ENCODE peak calls at places on chromosomes 3 and 15, in five cellular contexts. A, G, N, Q and Z are unnamed samples. For H3K4me1 and H3K9me2, the result is how much of the 10 kb centered on the place peaks cover.

GRCh38 chr3:37823189-37823588 is 38.5 kb upstream of the CTDSPL start:
- DNase-seq in G (no peak), Q (no peak), A (no peak), N (no peak), Z (no peak)

GRCh38 chr15:89429023-89429422 is 67.4 kb downstream of the RHCG start:
- DNase-seq in G (no peak), N (no peak), A (no peak), Q (no peak), Z (peak)

GRCh38 chr3:30437172-30437571 is 169.2 kb upstream of the TGFBR2 start:
- DNase-seq in A (no peak), G (no peak), Q (no peak), N (peak), Z (no peak)

GRCh38 chr3:96796101-96796500 is 18.3 kb upstream of the EPHA6 start:
- DNase-seq in Q (no peak), N (no peak), G (no peak), A (no peak), Z (no peak)

GRCh38 chr3:28077566-28077965 is 163.9 kb upstream of the CMC1 start:
- DNase-seq in N (peak), G (peak), Q (peak), A (no peak), Z (no peak)

GRCh38 chr3:133750201-133750748 is 4.1 kb downstream of the TF start:
- DNase-seq in A (no peak), Q (no peak), G (no peak), N (no peak), Z (no peak)

GRCh38 chr3:33441322-33441976 is 1.2 kb upstream of the UBP1 start:
- DNase-seq in Q (no peak), N (no peak), G (peak), A (peak), Z (no peak)

GRCh38 chr3:134627831-134628230 is 23.0 kb downstream of the KY start:
- DNase-seq in G (peak), Q (no peak), N (no peak), A (no peak), Z (no peak)

GRCh38 chr3:128322030-128323022 is 144.4 kb downstream of the DNAJB8 start:
- DNase-seq in G (peak), Q (no peak), N (peak), A (no peak), Z (peak)

GRCh38 chr3:152333928-152334327 is 65.2 kb downstream of the MBNL1 start:
- DNase-seq in A (no peak), N (no peak), Q (no peak), G (no peak), Z (no peak)

GRCh38 chr15:67329984-67330733 is 75.6 kb downstream of the IQCH start:
- DNase-seq in A (no peak), Q (no peak), G (no peak), N (no peak), Z (no peak)

GRCh38 chr3:149385617-149386298 is 8.3 kb upstream of the TM4SF1 start:
- DNase-seq in A (no peak), N (no peak), Q (no peak), G (no peak), Z (no peak)

GRCh38 chr15:66862111-66862815 is 160.2 kb downstream of the SMAD6 start:
- DNase-seq in Q (no peak), A (no peak), G (peak), N (peak), Z (no peak)

GRCh38 chr15:74725241-74725774 is at the start of gene CYP1A1:
- DNase-seq in Q (no peak), N (peak), G (peak), A (peak), Z (peak)

GRCh38 chr15:90021108-90021507 is 20.0 kb downstream of the ZNF710 start:
- DNase-seq in N (no peak), Q (no peak), A (no peak), G (no peak), Z (no peak)

GRCh38 chr3:95655363-95655986 is 1158.9 kb upstream of the EPHA6 start:
- DNase-seq in N (no peak), G (no peak), A (no peak), Q (no peak), Z (no peak)

GRCh38 chr3:4826237-4827100 is 152.8 kb upstream of the BHLHE40 start:
- DNase-seq in A (no peak), N (no peak), G (no peak), Q (no peak), Z (no peak)

GRCh38 chr3:94734201-94734600 is 671.3 kb downstream of the NSUN3 start:
- DNase-seq in G (no peak), Q (no peak), N (no peak), A (no peak), Z (no peak)

GRCh38 chr3:139797724-139798343 is 120.1 kb upstream of the NMNAT3 start:
- DNase-seq in N (peak), A (peak), Q (no peak), G (peak), Z (peak)

GRCh38 chr3:54630111-54630623 is 297.7 kb downstream of the LRTM1 start:
- DNase-seq in A (no peak), N (peak), G (no peak), Q (no peak), Z (no peak)

GRCh38 chr3:71121429-71122167 is 461.9 kb downstream of the FOXP1 start:
- DNase-seq in A (no peak), G (no peak), Q (no peak), N (no peak), Z (no peak)

GRCh38 chr15:91116379-91117067 is 16.5 kb downstream of the SV2B start:
- DNase-seq in N (no peak), Q (no peak), A (no peak), G (no peak), Z (no peak)

GRCh38 chr15:74843891-74844299 is 939 bp upstream of the ULK3 start:
- DNase-seq in N (no peak), A (no peak), Q (no peak), G (no peak), Z (no peak)

GRCh38 chr15:62858343-62858742 is 184.2 kb upstream of the TPM1 start:
- DNase-seq in Q (no peak), A (no peak), N (no peak), G (peak), Z (no peak)

GRCh38 chr15:89669941-89670340 is 9.2 kb downstream of the PLIN1 start:
- DNase-seq in N (no peak), A (no peak), Q (no peak), G (no peak), Z (no peak)

GRCh38 chr3:197249542-197249941 is 48.9 kb downstream of the DLG1 start:
- DNase-seq in A (no peak), G (no peak), Q (no peak), N (no peak), Z (no peak)

GRCh38 chr3:47000922-47001730 is 21.7 kb downstream of the NBEAL2 start:
- DNase-seq in G (no peak), N (no peak), Q (no peak), A (no peak), Z (no peak)

GRCh38 chr3:32454111-32454510 is 48.5 kb downstream of the CMTM6 start:
- DNase-seq in Q (no peak), N (no peak), G (no peak), A (no peak), Z (no peak)

GRCh38 chr3:114389156-114389555 is 95.3 kb downstream of the TIGIT start:
- DNase-seq in N (no peak), A (no peak), G (no peak), Q (no peak), Z (no peak)

GRCh38 chr3:57956119-57956832 is 51.9 kb upstream of the FLNB start:
- DNase-seq in N (peak), G (peak), A (no peak), Q (no peak), Z (no peak)

GRCh38 chr3:13011369-13012227 is 61.6 kb downstream of the IQSEC1 start:
- DNase-seq in Q (no peak), G (peak), A (no peak), N (peak), Z (peak)

GRCh38 chr3:141093397-141093796 is 42.2 kb downstream of the SPSB4 start:
- DNase-seq in Q (no peak), A (no peak), G (peak), N (no peak), Z (no peak)

GRCh38 chr3:66997560-66998074 is 490 bp upstream of the KBTBD8 start:
- DNase-seq in G (no peak), N (no peak), A (no peak), Q (no peak), Z (no peak)

DNA sequence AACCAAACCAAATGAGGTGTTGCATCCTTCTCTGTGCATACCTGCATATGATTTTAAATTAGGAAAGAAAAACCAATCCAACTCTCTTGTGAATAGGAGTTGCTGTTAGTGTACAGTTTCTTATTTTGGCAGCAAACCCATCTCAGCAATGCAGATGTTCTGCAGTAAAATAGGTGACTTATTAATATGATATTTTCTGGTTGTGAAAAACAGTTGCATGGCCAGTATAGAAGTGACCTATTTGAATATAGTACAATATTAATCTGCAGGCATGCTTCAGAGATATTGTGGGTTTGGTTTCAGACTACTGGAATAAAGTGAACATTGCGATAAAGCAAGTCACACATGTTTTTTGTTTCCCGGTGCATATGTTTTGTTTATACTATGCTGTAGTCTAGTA is 42.2 kb downstream of the AKAP13 start:
- DNase-seq in A (no peak), N (no peak), Q (no peak), G (no peak), Z (no peak)
- H3K4me1 ChIP-seq in A (under half), N (under half), Q (under half), G (under half), Z (under half)

GRCh38 chr15:85651551-85651950 is 143.2 kb downstream of the KLHL25 start:
- DNase-seq in N (no peak), G (no peak), Q (no peak), A (no peak), Z (no peak)
- H3K9me2 ChIP-seq in N (under half), G (under half), Q (under half), A (under half), Z (under half)

GRCh38 chr3:172131746-172132145 is 92.4 kb downstream of the FNDC3B start:
- DNase-seq in Q (no peak), A (no peak), N (no peak), G (no peak), Z (no peak)

GRCh38 chr3:172129534-172129867 is 90.1 kb downstream of the FNDC3B start:
- DNase-seq in Q (no peak), G (no peak), N (no peak), A (no peak), Z (no peak)

GRCh38 chr3:172127929-172128580 is 88.7 kb downstream of the FNDC3B start:
- DNase-seq in Q (no peak), A (no peak), G (no peak), N (no peak), Z (no peak)

GRCh38 chr3:172128852-172129251 is 89.5 kb downstream of the FNDC3B start:
- DNase-seq in A (no peak), G (no peak), Q (no peak), N (no peak), Z (no peak)

DNA sequence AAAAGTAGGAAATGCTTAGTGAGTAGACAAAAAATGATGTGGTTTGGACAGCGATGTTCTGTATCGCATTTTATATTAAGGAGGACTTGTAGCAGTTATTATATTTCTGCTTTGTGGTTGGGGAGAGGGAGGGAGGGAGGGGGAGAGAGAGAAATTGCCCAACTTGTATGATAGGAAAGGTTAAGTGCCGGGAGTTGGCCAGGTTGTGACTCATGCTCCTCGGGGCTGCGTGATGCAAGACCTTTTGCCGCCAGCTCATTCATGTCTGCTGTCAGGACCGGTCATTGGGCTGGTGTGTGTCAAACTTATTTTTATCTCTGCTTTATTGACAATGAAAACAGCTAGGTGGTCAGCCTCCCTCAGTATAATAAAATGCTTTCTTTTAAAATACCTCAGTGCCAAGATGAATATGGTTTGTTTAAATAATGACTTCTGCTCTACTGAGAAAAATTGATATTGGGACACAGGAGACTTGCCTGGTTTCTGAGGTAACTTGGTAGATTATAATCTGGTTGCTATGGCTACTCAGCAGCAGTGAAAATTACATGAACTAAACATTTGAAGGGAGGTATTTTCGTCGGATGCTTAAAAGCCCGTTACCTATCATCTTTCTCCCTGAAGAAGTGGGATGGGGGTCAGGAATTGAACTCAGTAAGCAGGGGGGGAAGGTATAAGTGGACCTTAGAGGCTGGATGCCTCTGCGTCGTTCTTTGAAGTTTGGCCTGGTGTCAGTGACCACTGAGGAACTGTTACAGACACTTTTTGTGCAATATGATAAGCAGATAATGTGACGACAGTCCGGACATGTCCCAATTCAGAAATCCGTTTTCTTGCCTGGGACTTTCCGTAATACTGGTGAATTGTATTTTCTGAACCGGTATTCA is 90.7 kb downstream of the FNDC3B start:
- DNase-seq in Q (peak), A (peak), N (no peak), G (peak), Z (peak)
- H3K4me1 ChIP-seq in Q (under half), A (half or more), N (half or more), G (half or more), Z (half or more)

GRCh38 chr3:8607285-8608040 is 37.1 kb downstream of the SSUH2 start:
- DNase-seq in G (peak), A (peak), N (peak), Q (peak), Z (peak)
- H3K9me2 ChIP-seq in G (under half), A (under half), N (under half), Q (under half), Z (under half)

DNA sequence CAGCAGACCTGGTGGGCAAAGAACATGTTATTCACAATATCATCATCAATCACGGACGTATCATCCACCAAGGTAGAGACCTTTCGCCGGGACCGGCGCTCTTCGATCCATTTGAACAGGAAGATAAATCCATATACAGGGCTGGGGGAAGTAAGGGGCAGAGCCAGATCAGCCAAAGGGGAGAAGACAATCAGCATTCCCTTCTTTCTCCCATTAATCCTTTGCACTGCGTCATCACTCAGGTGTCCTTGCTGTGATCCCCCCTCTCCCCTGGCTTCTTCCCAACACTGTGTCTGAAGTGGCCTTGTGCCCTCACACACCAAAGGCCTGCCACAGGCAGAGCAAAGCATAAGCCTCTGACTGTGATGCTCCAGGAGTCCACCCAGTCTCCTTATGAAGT is 36.4 kb downstream of the SEMA3G start:
- DNase-seq in A (no peak), N (no peak), Q (no peak), G (no peak), Z (no peak)
- H3K4me1 ChIP-seq in A (under half), N (under half), Q (under half), G (under half), Z (under half)

DNA sequence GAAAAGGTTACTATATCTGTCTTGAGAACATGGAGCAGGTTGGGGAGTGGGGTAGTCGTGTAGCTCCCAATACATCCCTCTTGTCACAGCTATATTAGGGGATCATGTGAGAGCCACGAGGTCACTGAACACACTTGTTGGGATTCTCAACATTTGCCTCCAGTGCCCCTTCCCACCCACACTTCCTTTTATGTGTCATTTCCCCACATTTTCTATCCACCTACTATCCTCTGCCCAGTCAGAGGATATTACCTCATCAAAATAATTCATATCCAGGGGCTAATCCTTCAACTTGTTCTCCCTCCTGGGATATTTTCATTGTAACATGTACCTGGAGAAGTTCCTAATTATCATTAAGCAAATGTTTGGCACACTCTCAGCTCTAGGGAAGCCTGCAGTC is 85.0 kb downstream of the CYP19A1 start:
- DNase-seq in Q (no peak), G (no peak), N (no peak), A (no peak), Z (no peak)
- H3K9me2 ChIP-seq in Q (under half), G (under half), N (under half), A (under half), Z (under half)

DNA sequence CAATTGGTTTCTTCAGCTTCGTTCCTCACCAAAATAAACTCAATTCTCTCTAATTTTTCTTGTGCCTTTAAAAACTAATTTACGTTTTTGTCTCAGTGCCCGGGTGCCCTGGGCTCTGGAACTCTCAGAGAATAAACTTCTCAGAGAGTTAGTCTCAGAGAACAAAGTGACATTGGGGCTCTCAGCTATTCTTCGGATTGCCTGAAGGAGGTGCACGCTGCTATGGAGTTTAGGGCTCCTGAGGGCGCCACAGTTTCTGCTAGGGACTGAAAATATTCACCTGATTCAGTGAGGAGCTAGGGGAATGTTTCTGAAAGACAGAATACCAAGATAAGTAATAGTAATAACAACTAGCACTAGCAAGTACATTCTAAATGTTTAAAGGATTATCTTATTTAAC is 22.7 kb downstream of the ZIC4 start:
- DNase-seq in N (peak), G (peak), A (no peak), Q (peak), Z (no peak)
- H3K4me1 ChIP-seq in N (half or more), G (under half), A (under half), Q (under half), Z (under half)

DNA sequence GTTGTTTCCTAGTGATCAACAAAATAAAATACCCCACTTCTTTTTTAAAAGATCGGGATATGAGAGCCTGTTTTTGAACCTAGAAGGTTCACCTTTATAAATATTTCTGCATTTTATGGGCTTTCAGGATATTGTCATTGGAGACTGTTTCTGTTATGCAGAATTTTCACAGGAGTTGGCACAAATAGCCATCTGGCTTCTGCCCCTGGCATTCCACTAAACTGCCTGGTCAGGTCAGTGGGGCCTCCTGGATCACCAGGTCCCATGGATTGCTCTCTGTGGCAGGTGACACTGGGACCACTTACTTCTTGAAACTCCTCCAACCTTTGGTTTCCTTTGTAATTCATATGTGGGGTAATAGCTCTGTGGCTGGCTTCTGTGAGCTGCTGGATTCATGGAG is 25.5 kb upstream of the POLR2M start:
- DNase-seq in A (no peak), G (no peak), N (no peak), Q (no peak), Z (no peak)
- H3K9me2 ChIP-seq in A (under half), G (under half), N (under half), Q (under half), Z (under half)

GRCh38 chr15:40769310-40770146 is at the start of gene C15orf62:
- DNase-seq in Q (no peak), G (peak), N (no peak), A (peak), Z (peak)
- H3K4me1 ChIP-seq in Q (half or more), G (under half), N (under half), A (under half), Z (half or more)